ENCODE peak calls at places on chromosomes 12 and 14, in six cellular contexts. S, P, A, K, G and Q are unnamed samples.

GRCh38 chr12:12200363-12200762 is 66.5 kb downstream of the LRP6 start:
- DNase-seq in S (no peak), P (no peak), A (no peak), K (no peak), G (no peak), Q (no peak)

GRCh38 chr14:33846100-33846824 is 104.6 kb downstream of the EGLN3 start:
- DNase-seq in S (no peak), P (no peak), A (no peak), K (no peak), G (no peak), Q (no peak)

GRCh38 chr14:28609228-28609828 is 157.3 kb upstream of the FOXG1 start:
- DNase-seq in S (peak; percentile 80), P (peak; percentile 13), A (no peak), K (peak; percentile 88), G (no peak), Q (peak; percentile 47)

GRCh38 chr14:22487401-22487800 is 101.6 kb downstream of the DAD1 start:
- DNase-seq in S (no peak), P (no peak), A (no peak), K (no peak), G (no peak), Q (no peak)

GRCh38 chr12:98253641-98254040 is 261.7 kb upstream of the TMPO start:
- DNase-seq in S (no peak), P (no peak), A (no peak), K (no peak), G (no peak), Q (no peak)

GRCh38 chr12:46214668-46215429 is 54.0 kb downstream of the SLC38A1 start:
- DNase-seq in S (no peak), P (peak; percentile 91), A (no peak), K (no peak), G (no peak), Q (no peak)

GRCh38 chr12:41697161-41697560 is 447.5 kb downstream of the GXYLT1 start:
- DNase-seq in S (no peak), P (no peak), A (no peak), K (no peak), G (no peak), Q (no peak)

GRCh38 chr12:21906919-21907642 is 34.1 kb downstream of the ABCC9 start:
- DNase-seq in S (no peak), P (no peak), A (no peak), K (no peak), G (no peak), Q (no peak)

GRCh38 chr14:103347091-103347815 is 13.2 kb downstream of the EIF5 start:
- DNase-seq in S (no peak), P (no peak), A (no peak), K (no peak), G (no peak), Q (no peak)

GRCh38 chr14:102644523-102644922 is 52.1 kb downstream of the RCOR1 start:
- DNase-seq in S (no peak), P (no peak), A (no peak), K (no peak), G (no peak), Q (no peak)

GRCh38 chr12:118360785-118361404 is 11.8 kb downstream of the TAOK3 start:
- DNase-seq in S (no peak), P (no peak), A (no peak), K (peak; percentile 59), G (no peak), Q (peak; percentile 84)

GRCh38 chr12:108509806-108510205 is 5.3 kb upstream of the FICD start:
- DNase-seq in S (no peak), P (no peak), A (no peak), K (no peak), G (no peak), Q (no peak)

GRCh38 chr14:36866867-36867266 is 205.2 kb downstream of the PAX9 start:
- DNase-seq in S (no peak), P (no peak), A (no peak), K (no peak), G (no peak), Q (no peak)

GRCh38 chr12:114685869-114686268 is 1.9 kb upstream of the TBX3 start:
- DNase-seq in S (no peak), P (no peak), A (no peak), K (no peak), G (no peak), Q (no peak)

GRCh38 chr12:131830335-131831020 is 2.3 kb downstream of the MMP17 start:
- DNase-seq in S (peak; percentile 76), P (no peak), A (no peak), K (peak; percentile 93), G (peak; percentile 74), Q (peak; percentile 42)

GRCh38 chr12:110647669-110648068 is 33.7 kb downstream of the TCTN1 start:
- DNase-seq in S (no peak), P (no peak), A (no peak), K (no peak), G (no peak), Q (no peak)

GRCh38 chr12:89960011-89960507 is 251.4 kb upstream of the ATP2B1 start:
- DNase-seq in S (no peak), P (no peak), A (no peak), K (peak; percentile 55), G (no peak), Q (peak; percentile 90)

GRCh38 chr12:31736472-31736871 is 7.7 kb upstream of the AMN1 start:
- DNase-seq in S (no peak), P (peak; percentile 83), A (no peak), K (peak; percentile 79), G (no peak), Q (peak; percentile 93)